ENCODE peak calls at places on chromosomes 6 and 20, in six cellular contexts. One of them, this sample, is unnamed.

GRCh38 chr6:142377112-142377848 is 75.5 kb downstream of the ADGRG6 start:
- DNase-seq in mammary epithelial cell: peak
- DNase-seq in GM23248: no peak
- DNase-seq in GM23338: peak
- DNase-seq in colonic mucosa: peak
- DNase-seq in psoas muscle: no peak
- DNase-seq in this sample: no peak

GRCh38 chr6:56399250-56399671 is 151.9 kb upstream of the COL21A1 start:
- DNase-seq in mammary epithelial cell: no peak
- DNase-seq in GM23248: no peak
- DNase-seq in GM23338: no peak
- DNase-seq in colonic mucosa: no peak
- DNase-seq in psoas muscle: no peak
- DNase-seq in this sample: no peak

GRCh38 chr20:50930139-50931047 is 844 bp downstream of the ADNP start:
- DNase-seq in mammary epithelial cell: no peak
- DNase-seq in GM23248: peak
- DNase-seq in GM23338: no peak
- DNase-seq in colonic mucosa: peak
- DNase-seq in psoas muscle: peak
- DNase-seq in this sample: peak

GRCh38 chr20:2006452-2007381 is 12.9 kb upstream of the PDYN start:
- DNase-seq in mammary epithelial cell: peak
- DNase-seq in GM23248: peak
- DNase-seq in GM23338: peak
- DNase-seq in colonic mucosa: no peak
- DNase-seq in psoas muscle: no peak
- DNase-seq in this sample: peak

GRCh38 chr6:68082086-68082485 is 553.0 kb upstream of the ADGRB3 start:
- DNase-seq in mammary epithelial cell: no peak
- DNase-seq in GM23248: no peak
- DNase-seq in GM23338: no peak
- DNase-seq in colonic mucosa: no peak
- DNase-seq in psoas muscle: no peak
- DNase-seq in this sample: no peak

GRCh38 chr6:80366721-80367120 is 260.2 kb downstream of the BCKDHB start:
- DNase-seq in mammary epithelial cell: no peak
- DNase-seq in GM23248: no peak
- DNase-seq in GM23338: no peak
- DNase-seq in colonic mucosa: no peak
- DNase-seq in psoas muscle: no peak
- DNase-seq in this sample: no peak

GRCh38 chr6:167987396-167987795 is 10.1 kb upstream of the KIF25 start:
- DNase-seq in mammary epithelial cell: no peak
- DNase-seq in GM23248: no peak
- DNase-seq in GM23338: no peak
- DNase-seq in colonic mucosa: no peak
- DNase-seq in psoas muscle: no peak
- DNase-seq in this sample: no peak

GRCh38 chr6:52125572-52125971 is 38.2 kb upstream of the PKHD1 start:
- DNase-seq in mammary epithelial cell: no peak
- DNase-seq in GM23248: no peak
- DNase-seq in GM23338: no peak
- DNase-seq in colonic mucosa: no peak
- DNase-seq in psoas muscle: no peak
- DNase-seq in this sample: no peak

GRCh38 chr20:8568068-8568467 is 436.0 kb downstream of the PLCB1 start:
- DNase-seq in mammary epithelial cell: no peak
- DNase-seq in GM23248: peak
- DNase-seq in GM23338: no peak
- DNase-seq in colonic mucosa: no peak
- DNase-seq in psoas muscle: no peak
- DNase-seq in this sample: no peak

GRCh38 chr6:108897371-108897770 is 49.1 kb downstream of the ARMC2 start:
- DNase-seq in mammary epithelial cell: peak
- DNase-seq in GM23248: peak
- DNase-seq in GM23338: no peak
- DNase-seq in colonic mucosa: no peak
- DNase-seq in psoas muscle: no peak
- DNase-seq in this sample: peak
- H3K27ac ChIP-seq in mammary epithelial cell: peak
- H3K27ac ChIP-seq in GM23248: peak
- H3K27ac ChIP-seq in GM23338: no peak
- H3K27ac ChIP-seq in colonic mucosa: no peak
- H3K27ac ChIP-seq in psoas muscle: peak
- H3K27ac ChIP-seq in this sample: no peak

DNA sequence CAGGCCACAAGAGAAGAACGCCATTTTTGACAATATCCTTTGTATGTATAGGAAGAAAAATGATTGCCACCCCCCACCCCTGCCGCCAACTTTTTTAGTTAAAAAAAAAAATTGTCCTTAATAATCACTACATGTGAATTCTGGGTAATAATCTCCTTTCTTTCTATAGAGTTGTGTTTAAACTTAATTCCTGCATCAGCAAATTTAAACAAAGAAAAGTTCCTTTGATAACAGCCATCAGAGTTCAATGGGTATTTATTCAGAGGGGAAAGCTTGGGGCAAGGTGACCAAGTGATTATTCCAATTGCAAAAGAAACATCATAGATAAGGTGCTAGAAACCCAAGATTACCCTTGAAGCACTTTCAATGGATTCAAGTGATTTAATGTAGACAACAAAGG is 47.0 kb downstream of the GCLC start:
- DNase-seq in mammary epithelial cell: no peak
- DNase-seq in GM23248: no peak
- DNase-seq in GM23338: no peak
- DNase-seq in colonic mucosa: no peak
- DNase-seq in psoas muscle: no peak
- DNase-seq in this sample: no peak
- H3K4me3 ChIP-seq in mammary epithelial cell: no peak
- H3K4me3 ChIP-seq in GM23248: no peak
- H3K4me3 ChIP-seq in GM23338: no peak
- H3K4me3 ChIP-seq in colonic mucosa: no peak
- H3K4me3 ChIP-seq in psoas muscle: no peak
- H3K4me3 ChIP-seq in this sample: no peak

GRCh38 chr6:158278015-158278414 is 34.2 kb upstream of the TULP4 start:
- DNase-seq in mammary epithelial cell: no peak
- DNase-seq in GM23248: no peak
- DNase-seq in GM23338: no peak
- DNase-seq in colonic mucosa: no peak
- DNase-seq in psoas muscle: no peak
- DNase-seq in this sample: no peak
- H3K27ac ChIP-seq in mammary epithelial cell: no peak
- H3K27ac ChIP-seq in GM23248: no peak
- H3K27ac ChIP-seq in GM23338: no peak
- H3K27ac ChIP-seq in colonic mucosa: no peak
- H3K27ac ChIP-seq in psoas muscle: no peak
- H3K27ac ChIP-seq in this sample: no peak

GRCh38 chr20:61436268-61436667 is 184.2 kb downstream of the CDH4 start:
- DNase-seq in mammary epithelial cell: peak
- DNase-seq in GM23248: peak
- DNase-seq in GM23338: no peak
- DNase-seq in colonic mucosa: no peak
- DNase-seq in psoas muscle: no peak
- DNase-seq in this sample: no peak

GRCh38 chr20:61435184-61435822 is 183.2 kb downstream of the CDH4 start:
- DNase-seq in mammary epithelial cell: no peak
- DNase-seq in GM23248: no peak
- DNase-seq in GM23338: no peak
- DNase-seq in colonic mucosa: no peak
- DNase-seq in psoas muscle: no peak
- DNase-seq in this sample: no peak

GRCh38 chr20:61435823-61436220 is 183.8 kb downstream of the CDH4 start:
- DNase-seq in mammary epithelial cell: no peak
- DNase-seq in GM23248: no peak
- DNase-seq in GM23338: no peak
- DNase-seq in colonic mucosa: no peak
- DNase-seq in psoas muscle: no peak
- DNase-seq in this sample: no peak

GRCh38 chr20:61433816-61434215 is 181.8 kb downstream of the CDH4 start:
- DNase-seq in mammary epithelial cell: no peak
- DNase-seq in GM23248: no peak
- DNase-seq in GM23338: no peak
- DNase-seq in colonic mucosa: no peak
- DNase-seq in psoas muscle: no peak
- DNase-seq in this sample: no peak

DNA sequence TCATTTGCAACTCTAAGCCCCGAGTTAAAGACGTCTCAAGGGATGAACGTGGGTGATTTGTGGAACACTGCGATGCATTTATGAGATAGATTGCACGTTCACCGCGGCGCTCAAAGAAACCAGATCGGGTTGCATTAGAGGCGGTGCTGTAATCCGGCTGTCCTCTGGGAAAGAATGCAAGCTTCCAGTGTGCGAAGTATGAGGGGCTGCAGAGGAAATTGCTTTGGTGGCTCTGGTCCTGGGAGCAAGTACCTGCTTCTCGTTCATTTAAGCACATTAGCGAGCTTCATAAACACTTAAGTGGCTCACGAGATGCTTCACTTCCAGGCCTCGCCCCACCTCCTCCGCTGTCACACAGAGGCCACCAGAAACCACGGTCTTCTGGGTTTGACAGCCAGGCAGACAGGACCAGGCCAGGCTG is 182.3 kb downstream of the CDH4 start:
- DNase-seq in mammary epithelial cell: no peak
- DNase-seq in GM23248: peak
- DNase-seq in GM23338: no peak
- DNase-seq in colonic mucosa: no peak
- DNase-seq in psoas muscle: no peak
- DNase-seq in this sample: no peak
- H3K4me3 ChIP-seq in mammary epithelial cell: no peak
- H3K4me3 ChIP-seq in GM23248: no peak
- H3K4me3 ChIP-seq in GM23338: no peak
- H3K4me3 ChIP-seq in colonic mucosa: no peak
- H3K4me3 ChIP-seq in psoas muscle: no peak
- H3K4me3 ChIP-seq in this sample: no peak

DNA sequence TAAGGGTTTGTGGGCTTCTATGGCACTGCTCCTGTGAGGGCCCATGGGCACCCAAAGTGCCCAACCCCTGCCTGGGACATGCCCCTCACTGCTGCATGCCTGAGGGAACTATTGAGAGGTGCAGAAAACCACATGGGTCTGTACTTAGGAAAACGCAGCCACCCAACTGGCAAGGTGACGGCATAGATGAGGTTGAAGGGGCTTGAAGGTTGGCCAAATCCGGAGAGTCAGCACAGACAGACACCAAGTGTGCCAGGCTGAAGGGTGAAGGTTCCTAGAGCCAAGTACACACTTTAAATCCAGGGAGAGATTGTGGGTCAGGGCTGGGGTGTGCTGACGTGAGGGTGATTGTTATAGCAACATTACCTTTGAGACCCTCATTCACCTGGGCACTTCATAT is 6.2 kb downstream of the BANF2 start:
- DNase-seq in mammary epithelial cell: no peak
- DNase-seq in GM23248: no peak
- DNase-seq in GM23338: no peak
- DNase-seq in colonic mucosa: no peak
- DNase-seq in psoas muscle: no peak
- DNase-seq in this sample: peak
- H3K27ac ChIP-seq in mammary epithelial cell: no peak
- H3K27ac ChIP-seq in GM23248: no peak
- H3K27ac ChIP-seq in GM23338: no peak
- H3K27ac ChIP-seq in colonic mucosa: no peak
- H3K27ac ChIP-seq in psoas muscle: no peak
- H3K27ac ChIP-seq in this sample: no peak

DNA sequence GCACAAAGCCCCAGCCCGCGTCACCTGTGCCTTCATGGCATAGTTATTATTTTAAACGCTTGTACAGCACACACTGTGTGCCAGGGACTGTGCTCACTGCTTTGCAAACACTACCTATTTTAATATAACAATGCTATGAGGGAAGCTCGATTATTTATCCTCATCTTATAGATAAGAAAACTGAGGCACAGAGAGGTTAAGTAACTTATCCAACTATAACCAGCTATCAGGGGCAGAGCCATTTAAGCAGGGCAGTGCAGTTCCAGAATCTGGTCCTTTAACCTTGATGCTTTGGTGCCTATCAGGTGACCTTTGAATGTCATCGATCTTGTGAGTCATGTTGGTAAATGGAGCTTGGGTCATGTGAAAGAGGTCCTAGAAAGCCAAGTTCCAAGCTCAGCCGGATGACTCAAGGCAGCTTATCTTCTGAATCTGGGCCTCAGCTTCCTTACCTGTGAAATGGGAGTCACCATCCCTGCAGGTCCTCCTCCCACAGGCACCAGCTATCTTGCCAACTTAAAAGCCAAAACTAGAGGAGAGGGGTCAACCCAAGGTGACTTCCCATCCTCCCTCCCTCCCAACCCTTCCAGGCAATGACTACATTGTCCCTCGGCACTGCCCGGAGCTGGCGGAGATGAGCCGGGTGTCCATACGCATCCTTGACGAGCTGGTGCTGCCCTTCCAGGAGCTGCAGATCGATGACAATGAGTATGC is 56.4 kb upstream of the TTPAL start:
- DNase-seq in mammary epithelial cell: no peak
- DNase-seq in GM23248: no peak
- DNase-seq in GM23338: no peak
- DNase-seq in colonic mucosa: no peak
- DNase-seq in psoas muscle: no peak
- DNase-seq in this sample: peak
- H3K4me3 ChIP-seq in mammary epithelial cell: no peak
- H3K4me3 ChIP-seq in GM23248: no peak
- H3K4me3 ChIP-seq in GM23338: no peak
- H3K4me3 ChIP-seq in colonic mucosa: no peak
- H3K4me3 ChIP-seq in psoas muscle: no peak
- H3K4me3 ChIP-seq in this sample: no peak

DNA sequence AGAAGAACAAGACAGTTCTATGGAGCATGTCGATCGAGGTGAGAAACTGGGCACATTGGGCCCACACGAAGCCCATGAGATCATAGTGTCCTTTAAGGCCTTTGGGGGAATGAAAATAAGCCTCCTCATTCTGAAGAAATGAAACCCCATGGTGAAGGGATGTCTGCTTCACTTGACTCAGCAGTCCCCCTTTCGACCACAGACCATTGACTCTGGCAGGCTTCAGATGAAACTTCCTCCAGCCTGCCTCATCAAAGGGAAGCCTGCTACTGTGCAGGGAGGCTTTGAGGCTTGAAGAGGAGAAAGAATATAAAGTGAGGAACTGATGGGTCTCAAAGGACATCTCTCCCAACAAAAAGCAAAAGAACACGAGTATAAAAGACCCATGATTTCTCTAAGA is 144.3 kb upstream of the FBXL4 start:
- DNase-seq in mammary epithelial cell: no peak
- DNase-seq in GM23248: no peak
- DNase-seq in GM23338: no peak
- DNase-seq in colonic mucosa: no peak
- DNase-seq in psoas muscle: no peak
- DNase-seq in this sample: no peak
- H3K27ac ChIP-seq in mammary epithelial cell: no peak
- H3K27ac ChIP-seq in GM23248: no peak
- H3K27ac ChIP-seq in GM23338: no peak
- H3K27ac ChIP-seq in colonic mucosa: no peak
- H3K27ac ChIP-seq in psoas muscle: no peak
- H3K27ac ChIP-seq in this sample: no peak

This sample was measured in body of pancreas.